ENCODE peak calls at places on chromosomes 13 and 19, in five cellular contexts. B is posterior cingulate gyrus; C is stimulated activated CD4-positive, alpha-beta T cell treated with anti-CD3 and anti-CD28 coated beads, TNF-alpha, amount 100 ng/mL, for 1 hour; P is stimulated activated CD8-positive, alpha-beta memory T cell treated with anti-CD3 and anti-CD28 coated beads, Interleukin-4, amount 100 ng/mL, for 24 hours; G is activated T-helper 9 cell treated with anti-CD3 and anti-CD28 coated beads, Interleukin-2, amount 50 U/mL, for 16 hours. N is an unnamed sample.

GRCh38 chr13:88188986-88189385 is 517.8 kb downstream of the SLITRK5 start:
- DNase-seq in B (no peak), C (no peak), P (no peak), G (no peak), N (no peak)

GRCh38 chr19:6509118-6509971 is 7.2 kb upstream of the TUBB4A start:
- DNase-seq in B (peak), C (no peak), P (no peak), G (no peak), N (no peak)

GRCh38 chr13:32993109-32993508 is 23.1 kb upstream of the KL start:
- DNase-seq in B (no peak), C (no peak), P (no peak), G (no peak), N (no peak)

GRCh38 chr19:40217027-40217810 is 965 bp downstream of the TTC9B start:
- DNase-seq in B (peak), C (no peak), P (no peak), G (no peak), N (no peak)

GRCh38 chr13:52141299-52141698 is 12.4 kb upstream of the NEK5 start:
- DNase-seq in B (no peak), C (no peak), P (no peak), G (no peak), N (no peak)

GRCh38 chr19:18603255-18603957 is 3.2 kb downstream of the CRLF1 start:
- DNase-seq in B (no peak), C (no peak), P (no peak), G (no peak), N (peak)

GRCh38 chr13:30510091-30510490 is 44.4 kb upstream of the HMGB1 start:
- DNase-seq in B (no peak), C (no peak), P (no peak), G (no peak), N (no peak)

GRCh38 chr13:48731957-48732569 is 78.3 kb downstream of the CYSLTR2 start:
- DNase-seq in B (no peak), C (peak), P (peak), G (peak), N (no peak)

GRCh38 chr19:49200238-49200862 is 42.8 kb downstream of the TRPM4 start:
- DNase-seq in B (no peak), C (no peak), P (no peak), G (no peak), N (peak)

GRCh38 chr13:109729031-109729870 is 57.1 kb downstream of the IRS2 start:
- DNase-seq in B (no peak), C (no peak), P (no peak), G (no peak), N (no peak)

GRCh38 chr13:99063952-99064351 is 86.1 kb upstream of the DOCK9 start:
- DNase-seq in B (no peak), C (no peak), P (no peak), G (no peak), N (no peak)

GRCh38 chr13:59358014-59358413 is 805.7 kb downstream of the DIAPH3 start:
- DNase-seq in B (no peak), C (no peak), P (no peak), G (no peak), N (no peak)

GRCh38 chr19:15448014-15448777 is 1.6 kb downstream of the WIZ start:
- DNase-seq in B (no peak), C (no peak), P (no peak), G (no peak), N (no peak)

GRCh38 chr19:39297931-39298634 is 1.9 kb downstream of the IFNL1 start:
- DNase-seq in B (peak), C (no peak), P (peak), G (peak), N (no peak)

GRCh38 chr13:63327584-63327983 is 1911.9 kb upstream of the PCDH20 start:
- DNase-seq in B (no peak), C (no peak), P (no peak), G (no peak), N (no peak)

GRCh38 chr19:480016-480855 is 16.1 kb upstream of the MADCAM1 start:
- DNase-seq in B (peak), C (no peak), P (no peak), G (no peak), N (no peak)

GRCh38 chr13:22198656-22199217 is 527.9 kb downstream of the FGF9 start:
- DNase-seq in B (no peak), C (no peak), P (no peak), G (no peak), N (no peak)